ENCODE peak calls at places on chromosomes 3 and 15, in six cellular contexts. Z is memory B cell, T is occipital lobe, M is MCF 10A, G is K562, U is mammary epithelial cell. K is an unnamed sample.

GRCh38 chr3:79767953-79768282 is at the start of gene ROBO1:
- DNase-seq in T (no peak), G (no peak), M (no peak), Z (no peak), U (no peak), K (no peak)

GRCh38 chr15:68623301-68623892 is 44.6 kb downstream of the CORO2B start:
- DNase-seq in T (no peak), Z (no peak), G (no peak), M (no peak), U (no peak), K (no peak)

GRCh38 chr3:179852117-179852886 is 184.4 kb downstream of the PEX5L start:
- DNase-seq in M (peak; percentile 20), G (no peak), T (no peak), U (peak; percentile 46), Z (no peak), K (no peak)

GRCh38 chr3:16589867-16590624 is 15.2 kb downstream of the DAZL start:
- DNase-seq in M (no peak), Z (no peak), U (no peak), T (no peak), G (no peak), K (peak; percentile 20)

GRCh38 chr15:44092221-44092620 is 102.8 kb downstream of the FRMD5 start:
- DNase-seq in Z (no peak), U (peak; percentile 73), M (peak; percentile 42), T (no peak), G (no peak), K (no peak)

GRCh38 chr15:51267714-51268105 is 70.7 kb downstream of the CYP19A1 start:
- DNase-seq in T (no peak), U (no peak), G (no peak), M (no peak), Z (no peak), K (no peak)

GRCh38 chr15:42605281-42605744 is 29.9 kb downstream of the STARD9 start:
- DNase-seq in M (no peak), Z (no peak), T (no peak), U (no peak), G (no peak), K (peak; percentile 19)

GRCh38 chr15:77983091-77983707 is 94.3 kb downstream of the TBC1D2B start:
- DNase-seq in M (no peak), G (no peak), U (no peak), Z (no peak), T (no peak), K (no peak)

GRCh38 chr15:71752604-71753289 is 57.6 kb upstream of the NR2E3 start:
- DNase-seq in Z (no peak), T (no peak), U (peak; percentile 53), G (no peak), M (peak; percentile 91), K (no peak)

GRCh38 chr3:117651271-117651670 is 941.7 kb downstream of the TUSC7 start:
- DNase-seq in T (no peak), G (no peak), Z (no peak), U (no peak), M (no peak), K (no peak)